ENCODE peak calls at places on chromosome 3, in six cellular contexts. One of them, this sample, is unnamed. For H3F3A, the result is how much of the 10 kb centered on the place peaks cover.

GRCh38 chr3:85148056-85148455 is 189.3 kb downstream of the CADM2 start:
- DNase-seq in PC-3: no peak
- DNase-seq in neural progenitor cell: no peak
- DNase-seq in GM23338: no peak
- DNase-seq in GM23248: no peak
- DNase-seq in MM.1S: no peak
- DNase-seq in this sample: no peak

GRCh38 chr3:40523781-40524180 is 979 bp upstream of the ZNF621 start:
- DNase-seq in PC-3: peak
- DNase-seq in neural progenitor cell: peak
- DNase-seq in GM23338: no peak
- DNase-seq in GM23248: peak
- DNase-seq in MM.1S: no peak
- DNase-seq in this sample: no peak

GRCh38 chr3:132236701-132237651 is 80.2 kb upstream of the ACP3 start:
- DNase-seq in PC-3: no peak
- DNase-seq in neural progenitor cell: no peak
- DNase-seq in GM23338: peak
- DNase-seq in GM23248: no peak
- DNase-seq in MM.1S: peak
- DNase-seq in this sample: no peak

GRCh38 chr3:161559177-161559998 is 62.8 kb downstream of the OTOL1 start:
- DNase-seq in PC-3: peak
- DNase-seq in neural progenitor cell: peak
- DNase-seq in GM23338: peak
- DNase-seq in GM23248: peak
- DNase-seq in MM.1S: peak
- DNase-seq in this sample: peak

GRCh38 chr3:143291826-143292447 is 172.4 kb downstream of the CHST2 start:
- DNase-seq in PC-3: no peak
- DNase-seq in neural progenitor cell: no peak
- DNase-seq in GM23338: no peak
- DNase-seq in GM23248: no peak
- DNase-seq in MM.1S: no peak
- DNase-seq in this sample: no peak

GRCh38 chr3:127651516-127652172 is 21.1 kb upstream of the ABTB1 start:
- DNase-seq in PC-3: no peak
- DNase-seq in neural progenitor cell: no peak
- DNase-seq in GM23338: no peak
- DNase-seq in GM23248: no peak
- DNase-seq in MM.1S: no peak
- DNase-seq in this sample: no peak

GRCh38 chr3:86960551-86960950 is 30.4 kb downstream of the VGLL3 start:
- DNase-seq in PC-3: peak
- DNase-seq in neural progenitor cell: no peak
- DNase-seq in GM23338: no peak
- DNase-seq in GM23248: peak
- DNase-seq in MM.1S: no peak
- DNase-seq in this sample: no peak

GRCh38 chr3:101988591-101988990 is 139.3 kb downstream of the NFKBIZ start:
- DNase-seq in PC-3: peak
- DNase-seq in neural progenitor cell: no peak
- DNase-seq in GM23338: no peak
- DNase-seq in GM23248: peak
- DNase-seq in MM.1S: no peak
- DNase-seq in this sample: no peak

GRCh38 chr3:10646531-10647335 is 141.3 kb upstream of the ATP2B2 start:
- DNase-seq in PC-3: no peak
- DNase-seq in neural progenitor cell: no peak
- DNase-seq in GM23338: no peak
- DNase-seq in GM23248: no peak
- DNase-seq in MM.1S: no peak
- DNase-seq in this sample: no peak

GRCh38 chr3:120468635-120469295 is 18.0 kb upstream of the FSTL1 start:
- DNase-seq in PC-3: peak
- DNase-seq in neural progenitor cell: no peak
- DNase-seq in GM23338: peak
- DNase-seq in GM23248: no peak
- DNase-seq in MM.1S: no peak
- DNase-seq in this sample: peak

GRCh38 chr3:124207873-124208473 is 216.0 kb upstream of the ROPN1 start:
- DNase-seq in PC-3: no peak
- DNase-seq in neural progenitor cell: no peak
- DNase-seq in GM23338: no peak
- DNase-seq in GM23248: no peak
- DNase-seq in MM.1S: peak
- DNase-seq in this sample: no peak

GRCh38 chr3:49657208-49657915 is 16.8 kb upstream of the APEH start:
- DNase-seq in PC-3: no peak
- DNase-seq in neural progenitor cell: no peak
- DNase-seq in GM23338: no peak
- DNase-seq in GM23248: no peak
- DNase-seq in MM.1S: no peak
- DNase-seq in this sample: no peak

GRCh38 chr3:53238051-53238850 is 17.6 kb downstream of the TKT start:
- DNase-seq in PC-3: peak
- DNase-seq in neural progenitor cell: no peak
- DNase-seq in GM23338: no peak
- DNase-seq in GM23248: peak
- DNase-seq in MM.1S: no peak
- DNase-seq in this sample: peak

GRCh38 chr3:99711361-99711760 is 73.0 kb downstream of the COL8A1 start:
- DNase-seq in PC-3: no peak
- DNase-seq in neural progenitor cell: no peak
- DNase-seq in GM23338: no peak
- DNase-seq in GM23248: no peak
- DNase-seq in MM.1S: peak
- DNase-seq in this sample: no peak

GRCh38 chr3:195914648-195915473 is 6.5 kb upstream of the TNK2 start:
- DNase-seq in PC-3: peak
- DNase-seq in neural progenitor cell: peak
- DNase-seq in GM23338: peak
- DNase-seq in GM23248: peak
- DNase-seq in MM.1S: peak
- DNase-seq in this sample: peak

GRCh38 chr3:141373768-141374526 is 5.6 kb downstream of the ZBTB38 start:
- DNase-seq in PC-3: no peak
- DNase-seq in neural progenitor cell: no peak
- DNase-seq in GM23338: peak
- DNase-seq in GM23248: peak
- DNase-seq in MM.1S: peak
- DNase-seq in this sample: no peak

GRCh38 chr3:134029734-134030381 is at the start of gene SLCO2A1:
- DNase-seq in PC-3: no peak
- DNase-seq in neural progenitor cell: peak
- DNase-seq in GM23338: peak
- DNase-seq in GM23248: peak
- DNase-seq in MM.1S: no peak
- DNase-seq in this sample: peak

GRCh38 chr3:14520967-14521366 is 19.2 kb downstream of the GRIP2 start:
- DNase-seq in PC-3: no peak
- DNase-seq in neural progenitor cell: no peak
- DNase-seq in GM23338: no peak
- DNase-seq in GM23248: no peak
- DNase-seq in MM.1S: no peak
- DNase-seq in this sample: no peak

GRCh38 chr3:81666502-81667121 is 94.8 kb downstream of the GBE1 start:
- DNase-seq in PC-3: peak
- DNase-seq in neural progenitor cell: no peak
- DNase-seq in GM23338: peak
- DNase-seq in GM23248: peak
- DNase-seq in MM.1S: peak
- DNase-seq in this sample: no peak

GRCh38 chr3:69433938-69434263 is 48.0 kb upstream of the FRMD4B start:
- DNase-seq in PC-3: peak
- DNase-seq in neural progenitor cell: peak
- DNase-seq in GM23338: no peak
- DNase-seq in GM23248: no peak
- DNase-seq in MM.1S: no peak
- DNase-seq in this sample: peak

GRCh38 chr3:12663936-12664908 is at the start of gene RAF1:
- DNase-seq in PC-3: peak
- DNase-seq in neural progenitor cell: peak
- DNase-seq in GM23338: peak
- DNase-seq in GM23248: peak
- DNase-seq in MM.1S: peak
- DNase-seq in this sample: peak
- H2AFZ ChIP-seq in PC-3: peak
- H2AFZ ChIP-seq in neural progenitor cell: peak
- H2AFZ ChIP-seq in GM23338: peak
- H2AFZ ChIP-seq in GM23248: peak
- H2AFZ ChIP-seq in MM.1S: peak
- H2AFZ ChIP-seq in this sample: peak

GRCh38 chr3:184333190-184333589 is 4.2 kb upstream of the FAM131A start:
- DNase-seq in PC-3: no peak
- DNase-seq in neural progenitor cell: no peak
- DNase-seq in GM23338: no peak
- DNase-seq in GM23248: no peak
- DNase-seq in MM.1S: no peak
- DNase-seq in this sample: no peak
- H3F3A ChIP-seq in PC-3: under half
- H3F3A ChIP-seq in neural progenitor cell: half or more
- H3F3A ChIP-seq in GM23338: half or more
- H3F3A ChIP-seq in GM23248: half or more
- H3F3A ChIP-seq in MM.1S: half or more
- H3F3A ChIP-seq in this sample: half or more

GRCh38 chr3:38119802-38120689 is 16.9 kb downstream of the ACAA1 start:
- DNase-seq in PC-3: no peak
- DNase-seq in neural progenitor cell: no peak
- DNase-seq in GM23338: no peak
- DNase-seq in GM23248: no peak
- DNase-seq in MM.1S: no peak
- DNase-seq in this sample: no peak

GRCh38 chr3:38121451-38121831 is 15.5 kb downstream of the ACAA1 start:
- DNase-seq in PC-3: no peak
- DNase-seq in neural progenitor cell: no peak
- DNase-seq in GM23338: no peak
- DNase-seq in GM23248: no peak
- DNase-seq in MM.1S: no peak
- DNase-seq in this sample: no peak

GRCh38 chr3:38120690-38121450 is 16.1 kb downstream of the ACAA1 start:
- DNase-seq in PC-3: no peak
- DNase-seq in neural progenitor cell: no peak
- DNase-seq in GM23338: no peak
- DNase-seq in GM23248: no peak
- DNase-seq in MM.1S: no peak
- DNase-seq in this sample: no peak

GRCh38 chr3:38122712-38123290 is 14.1 kb downstream of the ACAA1 start:
- DNase-seq in PC-3: no peak
- DNase-seq in neural progenitor cell: no peak
- DNase-seq in GM23338: no peak
- DNase-seq in GM23248: no peak
- DNase-seq in MM.1S: no peak
- DNase-seq in this sample: no peak

GRCh38 chr3:38121832-38122461 is 15.0 kb downstream of the ACAA1 start:
- DNase-seq in PC-3: no peak
- DNase-seq in neural progenitor cell: no peak
- DNase-seq in GM23338: no peak
- DNase-seq in GM23248: no peak
- DNase-seq in MM.1S: no peak
- DNase-seq in this sample: no peak
- TF ChIP-seq EZH2 in PC-3: no peak
- TF ChIP-seq EZH2 in neural progenitor cell: no peak
- TF ChIP-seq EZH2 in GM23338: no peak
- TF ChIP-seq EZH2 in GM23248: no peak
- TF ChIP-seq EZH2 in MM.1S: no peak
- TF ChIP-seq EZH2 in this sample: no peak

DNA sequence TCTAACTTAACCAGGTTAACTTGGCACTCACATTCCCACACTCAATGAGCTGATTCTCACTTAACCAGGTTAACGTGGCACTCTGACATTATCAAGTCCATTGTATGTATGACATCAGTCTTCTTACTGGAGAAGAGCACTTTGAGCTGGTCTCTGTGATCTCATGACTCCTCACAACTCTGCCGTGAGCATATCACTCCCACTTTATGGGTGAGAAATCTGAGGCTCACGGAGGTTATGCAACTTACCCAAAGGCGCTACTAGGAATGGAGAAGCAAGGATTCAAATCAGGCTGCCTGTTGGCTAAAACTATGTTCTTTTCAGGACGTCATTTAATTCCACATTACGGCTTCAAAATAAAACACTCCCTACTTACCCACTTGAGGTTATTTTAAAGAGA is 49.4 kb downstream of the TM4SF4 start:
- DNase-seq in PC-3: no peak
- DNase-seq in neural progenitor cell: no peak
- DNase-seq in GM23338: no peak
- DNase-seq in GM23248: no peak
- DNase-seq in MM.1S: no peak
- DNase-seq in this sample: no peak
- H2AFZ ChIP-seq in PC-3: no peak
- H2AFZ ChIP-seq in neural progenitor cell: no peak
- H2AFZ ChIP-seq in GM23338: no peak
- H2AFZ ChIP-seq in GM23248: no peak
- H2AFZ ChIP-seq in MM.1S: no peak
- H2AFZ ChIP-seq in this sample: no peak

DNA sequence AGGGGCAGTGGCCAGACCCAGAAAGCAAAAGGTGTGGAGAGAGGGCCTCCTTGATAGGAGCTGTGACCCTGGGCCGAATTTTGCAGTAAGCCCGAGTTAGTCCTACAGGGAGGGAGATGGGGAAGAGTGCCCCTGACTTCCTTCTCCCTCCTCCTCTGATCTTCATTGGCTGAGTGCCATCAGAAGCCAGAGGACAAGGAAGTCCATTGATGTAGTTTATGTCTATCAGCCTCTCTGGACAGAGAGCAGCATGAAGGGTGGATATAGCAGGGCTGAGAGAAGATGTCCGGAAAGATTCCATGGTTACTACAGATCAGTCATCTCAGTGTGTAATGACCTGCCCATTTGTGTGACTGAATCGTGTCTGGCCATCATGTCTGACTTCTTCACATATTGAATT is 102.5 kb upstream of the FAM3D start:
- DNase-seq in PC-3: no peak
- DNase-seq in neural progenitor cell: no peak
- DNase-seq in GM23338: no peak
- DNase-seq in GM23248: no peak
- DNase-seq in MM.1S: no peak
- DNase-seq in this sample: no peak
- H3F3A ChIP-seq in PC-3: under half
- H3F3A ChIP-seq in neural progenitor cell: under half
- H3F3A ChIP-seq in GM23338: under half
- H3F3A ChIP-seq in GM23248: under half
- H3F3A ChIP-seq in MM.1S: under half
- H3F3A ChIP-seq in this sample: under half

GRCh38 chr3:66997560-66998074 is 490 bp upstream of the KBTBD8 start:
- DNase-seq in PC-3: no peak
- DNase-seq in neural progenitor cell: no peak
- DNase-seq in GM23338: no peak
- DNase-seq in GM23248: peak
- DNase-seq in MM.1S: peak
- DNase-seq in this sample: no peak

GRCh38 chr3:66998075-66998898 is at the start of gene KBTBD8:
- DNase-seq in PC-3: peak
- DNase-seq in neural progenitor cell: peak
- DNase-seq in GM23338: peak
- DNase-seq in GM23248: peak
- DNase-seq in MM.1S: peak
- DNase-seq in this sample: peak

GRCh38 chr3:66998899-66999235 is 760 bp downstream of the KBTBD8 start:
- DNase-seq in PC-3: no peak
- DNase-seq in neural progenitor cell: no peak
- DNase-seq in GM23338: no peak
- DNase-seq in GM23248: no peak
- DNase-seq in MM.1S: no peak
- DNase-seq in this sample: no peak

GRCh38 chr3:67000006-67000405 is 1.9 kb downstream of the KBTBD8 start:
- DNase-seq in PC-3: peak
- DNase-seq in neural progenitor cell: no peak
- DNase-seq in GM23338: no peak
- DNase-seq in GM23248: peak
- DNase-seq in MM.1S: peak
- DNase-seq in this sample: no peak

GRCh38 chr3:67001086-67001861 is 3.2 kb downstream of the KBTBD8 start:
- DNase-seq in PC-3: no peak
- DNase-seq in neural progenitor cell: no peak
- DNase-seq in GM23338: no peak
- DNase-seq in GM23248: no peak
- DNase-seq in MM.1S: no peak
- DNase-seq in this sample: no peak
- TF ChIP-seq EZH2 in PC-3: no peak
- TF ChIP-seq EZH2 in neural progenitor cell: no peak
- TF ChIP-seq EZH2 in GM23338: no peak
- TF ChIP-seq EZH2 in GM23248: no peak
- TF ChIP-seq EZH2 in MM.1S: no peak
- TF ChIP-seq EZH2 in this sample: no peak

This sample was measured in PC-9.